ENCODE peak calls at places on chromosome 2, in five cellular contexts. I is A549, S is neural progenitor cell, C is heart left ventricle, H is Panc1. K is an unnamed sample.

GRCh38 chr2:9549420-9549819 is 6.2 kb downstream of the ADAM17 start:
- DNase-seq in H (no peak), C (no peak), S (no peak), I (no peak), K (no peak)

GRCh38 chr2:227115761-227116160 is 48.2 kb downstream of the COL4A4 start:
- DNase-seq in H (no peak), I (no peak), C (no peak), S (no peak), K (no peak)

GRCh38 chr2:54979645-54980044 is 70.6 kb downstream of the RTN4 start:
- DNase-seq in S (no peak), H (no peak), C (no peak), I (no peak), K (no peak)

GRCh38 chr2:119826370-119826961 is 66.7 kb downstream of the PTPN4 start:
- DNase-seq in H (no peak), S (peak), C (no peak), I (peak), K (no peak)

GRCh38 chr2:234374671-234375245 is 122.1 kb downstream of the ARL4C start:
- DNase-seq in H (no peak), C (no peak), I (no peak), S (no peak), K (no peak)

GRCh38 chr2:56209701-56210100 is 25.9 kb downstream of the CCDC85A start:
- DNase-seq in C (no peak), H (no peak), I (no peak), S (no peak), K (no peak)

GRCh38 chr2:127702395-127703009 is 1.2 kb downstream of the SFT2D3 start:
- DNase-seq in I (no peak), C (no peak), H (no peak), S (no peak), K (no peak)

GRCh38 chr2:163491850-163492249 is 244.0 kb downstream of the FIGN start:
- DNase-seq in C (no peak), S (no peak), H (no peak), I (no peak), K (no peak)

GRCh38 chr2:127277028-127277427 is 16.9 kb downstream of the ERCC3 start:
- DNase-seq in H (no peak), S (no peak), C (no peak), I (no peak), K (no peak)

GRCh38 chr2:72915907-72916742 is 1.2 kb upstream of the EMX1 start:
- DNase-seq in I (peak), H (no peak), C (no peak), S (peak), K (peak)

GRCh38 chr2:219022616-219023015 is 18.7 kb downstream of the CFAP65 start:
- DNase-seq in I (no peak), S (no peak), H (no peak), C (no peak), K (no peak)

GRCh38 chr2:236242057-236242495 is 22.1 kb downstream of the ASB18 start:
- DNase-seq in I (no peak), H (no peak), C (no peak), S (no peak), K (no peak)

GRCh38 chr2:101125374-101125773 is 25.8 kb downstream of the TBC1D8 start:
- DNase-seq in C (no peak), I (peak), H (no peak), S (no peak), K (no peak)

GRCh38 chr2:74553892-74554820 is at the start of the genes DOK1 and LOXL3:
- DNase-seq in S (peak), C (peak), I (peak), H (no peak), K (peak)

DNA sequence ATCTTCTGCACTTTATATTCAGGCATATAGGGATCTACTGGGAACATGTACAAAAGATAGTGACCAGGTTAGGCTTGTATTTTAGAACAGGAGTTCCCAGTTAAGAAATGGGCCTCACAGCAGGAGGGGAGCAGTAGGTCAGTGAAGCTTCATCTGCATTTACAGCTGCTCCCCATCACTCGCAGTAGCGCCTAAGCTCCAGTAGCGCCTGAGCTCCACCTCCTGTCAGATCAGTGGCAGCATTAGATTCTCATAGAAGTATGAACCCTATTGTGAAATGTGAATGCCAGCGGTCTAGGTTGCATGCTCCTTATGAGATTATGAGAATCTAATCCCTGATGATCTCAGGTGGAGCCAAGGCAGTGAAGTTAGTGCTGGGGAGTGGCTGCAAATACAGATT is 224.4 kb upstream of the CYRIA start:
- DNase-seq in I (peak), S (peak), H (no peak), C (no peak), K (no peak)
- TF ChIP-seq CTCF in I (no peak), S (peak), H (no peak), C (no peak), K (no peak)

GRCh38 chr2:229825476-229825875 is 96.3 kb downstream of the TRIP12 start:
- DNase-seq in I (no peak), H (no peak), C (no peak), S (no peak), K (no peak)
- TF ChIP-seq CTCF in I (no peak), H (peak), C (no peak), S (peak), K (peak)

GRCh38 chr2:83817511-83817910 is 641.6 kb downstream of the SUCLG1 start:
- DNase-seq in C (no peak), I (peak), S (peak), H (no peak), K (no peak)
- TF ChIP-seq CTCF in C (no peak), I (peak), S (peak), H (peak), K (no peak)

GRCh38 chr2:112891333-112891950 is 19.5 kb upstream of the IL37 start:
- DNase-seq in S (no peak), H (no peak), I (no peak), C (no peak), K (no peak)
- TF ChIP-seq CTCF in S (no peak), H (no peak), I (no peak), C (no peak), K (no peak)

DNA sequence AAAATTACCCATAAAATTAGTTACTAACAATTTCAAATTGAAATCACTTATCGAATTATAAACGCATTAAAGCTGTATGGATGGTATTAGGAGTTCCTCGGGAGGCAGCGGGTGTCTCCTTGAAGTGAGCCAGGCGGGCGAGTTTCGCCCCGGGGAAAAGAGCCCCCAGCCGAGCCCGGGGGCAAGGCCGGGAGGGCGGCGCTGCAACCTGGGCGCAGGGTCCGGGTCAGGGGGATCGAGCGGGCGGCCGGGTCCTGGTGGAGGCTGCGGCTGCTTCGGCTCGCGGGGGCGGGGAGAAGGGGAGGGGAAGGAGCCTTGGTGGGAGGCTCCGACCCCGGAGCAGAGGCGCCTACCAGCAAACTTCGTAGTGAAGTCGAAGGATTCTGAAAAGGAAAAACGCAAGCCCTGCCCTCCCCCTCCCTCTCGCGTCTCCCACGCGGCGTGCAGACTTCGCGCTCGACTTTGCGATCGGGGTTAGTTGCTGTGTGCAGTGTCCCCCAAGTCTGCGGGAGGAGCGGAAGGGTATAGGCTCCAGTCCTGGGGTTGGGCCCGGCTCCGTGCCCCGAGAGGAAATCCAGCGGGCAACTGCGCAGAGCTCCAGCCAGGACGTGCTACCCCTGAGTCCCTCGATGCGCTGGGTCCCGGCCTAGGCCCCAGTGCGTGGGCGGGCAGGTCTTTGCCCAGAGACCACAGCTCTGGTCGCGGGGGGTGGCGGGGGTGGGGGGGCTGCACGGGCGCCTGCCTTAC is 140.9 kb downstream of the MEIS1 start:
- DNase-seq in S (peak), I (no peak), C (peak), H (no peak), K (peak)
- TF ChIP-seq CTCF in S (no peak), I (no peak), C (no peak), H (peak), K (no peak)

GRCh38 chr2:207487650-207488315 is 42.0 kb upstream of the CREB1 start:
- DNase-seq in I (peak), C (no peak), H (no peak), S (no peak), K (no peak)
- TF ChIP-seq CTCF in I (no peak), C (no peak), H (no peak), S (no peak), K (no peak)

DNA sequence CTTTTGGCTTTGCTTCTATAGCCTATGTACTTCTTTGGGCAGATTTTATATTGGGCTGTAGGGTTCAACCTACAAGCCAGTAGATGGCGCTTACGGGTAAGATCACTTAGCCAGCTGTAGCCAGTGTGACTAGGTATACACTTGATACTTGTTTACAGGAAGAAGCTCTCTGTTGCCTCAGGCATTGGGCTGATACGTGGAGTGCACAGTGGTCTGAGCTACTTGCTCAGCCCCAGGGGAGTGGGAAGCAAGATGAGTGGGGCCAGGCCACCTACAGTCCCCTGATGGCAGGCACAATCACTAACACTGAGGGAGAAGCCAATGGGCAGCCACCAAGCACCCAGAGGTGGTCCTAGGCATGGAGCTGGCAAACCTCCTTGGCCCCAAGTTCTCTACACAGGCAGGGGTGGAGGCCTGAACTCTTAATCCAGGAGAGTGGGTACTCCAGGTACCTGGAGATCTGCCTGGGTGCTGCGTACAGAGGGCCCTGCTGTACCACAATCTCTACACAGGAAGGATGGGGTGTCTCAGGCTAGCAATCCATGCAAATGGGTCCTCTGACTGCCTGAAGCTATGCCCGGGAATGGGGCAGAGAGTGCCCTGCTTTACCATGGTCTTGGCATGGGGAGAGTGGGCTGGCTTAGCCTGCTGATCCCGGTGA is 122.2 kb downstream of the NCOA1 start:
- DNase-seq in H (peak), I (peak), S (peak), C (no peak), K (no peak)
- TF ChIP-seq CTCF in H (peak), I (peak), S (peak), C (peak), K (no peak)

K was measured in nephron progenitor cell.